ENCODE peak calls at places on chromosomes 3 and 15, in six cellular contexts. C, B, F, J, R and V are unnamed samples.

GRCh38 chr3:177525414-177525813 is 328.1 kb upstream of the TBL1XR1 start:
- DNase-seq in B (no peak), F (no peak), R (no peak), J (no peak), C (no peak), V (no peak)

GRCh38 chr3:108060331-108060730 is 30.5 kb downstream of the CD47 start:
- DNase-seq in C (no peak), R (no peak), B (no peak), J (no peak), F (no peak), V (peak)

GRCh38 chr3:158802399-158803023 is 657 bp downstream of the MFSD1 start:
- DNase-seq in B (peak), C (peak), J (no peak), R (no peak), F (no peak), V (no peak)

GRCh38 chr15:61780278-61780677 is 280.0 kb downstream of the VPS13C start:
- DNase-seq in J (no peak), B (no peak), R (no peak), F (no peak), C (no peak), V (no peak)

GRCh38 chr3:40009991-40010390 is 200.6 kb downstream of the MYRIP start:
- DNase-seq in C (no peak), J (no peak), R (no peak), F (no peak), B (no peak), V (no peak)

GRCh38 chr15:27933562-27933961 is 165.6 kb downstream of the OCA2 start:
- DNase-seq in C (no peak), R (no peak), F (no peak), J (no peak), B (no peak), V (no peak)

GRCh38 chr3:12462159-12462962 is 21.9 kb upstream of the TSEN2 start:
- DNase-seq in C (peak), F (no peak), J (no peak), R (no peak), B (no peak), V (no peak)

GRCh38 chr15:80870893-80871292 is 91.7 kb downstream of the CEMIP start:
- DNase-seq in B (no peak), J (no peak), R (no peak), C (no peak), F (no peak), V (no peak)

GRCh38 chr3:37722477-37722876 is 139.2 kb upstream of the CTDSPL start:
- DNase-seq in R (no peak), B (no peak), C (no peak), F (no peak), J (no peak), V (no peak)

GRCh38 chr3:113293348-113293747 is 82.0 kb downstream of the BOC start:
- DNase-seq in R (no peak), C (no peak), F (no peak), B (no peak), J (no peak), V (no peak)

GRCh38 chr3:169945313-169945712 is 21.3 kb upstream of the SEC62 start:
- DNase-seq in B (peak), J (no peak), R (no peak), F (no peak), C (no peak), V (no peak)

GRCh38 chr3:173599673-173600072 is 202.1 kb downstream of the NLGN1 start:
- DNase-seq in J (no peak), F (no peak), C (no peak), B (no peak), R (no peak), V (no peak)

GRCh38 chr15:48424076-48424475 is 92.8 kb downstream of the DUT start:
- DNase-seq in B (no peak), J (no peak), R (no peak), F (no peak), C (no peak), V (no peak)

GRCh38 chr15:89197503-89197971 is 23.8 kb downstream of the RLBP1 start:
- DNase-seq in J (no peak), B (no peak), F (peak), R (no peak), C (peak), V (no peak)

GRCh38 chr15:48021336-48022086 is 99.3 kb upstream of the SLC24A5 start:
- DNase-seq in J (no peak), R (no peak), F (no peak), B (no peak), C (peak), V (no peak)

GRCh38 chr3:127367593-127367992 is 79.7 kb upstream of the PRR20G start:
- DNase-seq in J (no peak), C (no peak), R (no peak), B (no peak), F (no peak), V (no peak)

GRCh38 chr15:66170042-66170441 is 83.5 kb downstream of the MEGF11 start:
- DNase-seq in B (peak), C (no peak), F (no peak), R (no peak), J (no peak), V (no peak)

GRCh38 chr3:35335703-35336102 is 303.6 kb upstream of the ARPP21 start:
- DNase-seq in R (no peak), B (no peak), F (no peak), C (no peak), J (no peak), V (no peak)

GRCh38 chr3:71056327-71056726 is 527.2 kb downstream of the FOXP1 start:
- DNase-seq in F (no peak), B (no peak), R (no peak), C (no peak), J (no peak), V (peak)

GRCh38 chr3:40243056-40243455 is 66.5 kb upstream of the EIF1B start:
- DNase-seq in J (no peak), R (no peak), C (no peak), B (no peak), F (no peak), V (no peak)

GRCh38 chr3:15295506-15295905 is 36.9 kb downstream of the SH3BP5 start:
- DNase-seq in C (no peak), R (no peak), J (no peak), B (no peak), F (no peak), V (peak)

GRCh38 chr15:40266828-40267304 is 16.0 kb downstream of the ANKRD63 start:
- DNase-seq in J (peak), R (peak), F (peak), B (no peak), C (peak), V (peak)

GRCh38 chr3:77898621-77899020 is 858.7 kb downstream of the ROBO2 start:
- DNase-seq in J (no peak), B (no peak), R (no peak), F (no peak), C (no peak), V (no peak)

GRCh38 chr3:31934018-31934417 is 47.0 kb downstream of the OSBPL10 start:
- DNase-seq in R (no peak), B (peak), F (no peak), J (no peak), C (no peak), V (no peak)

GRCh38 chr3:155243512-155243921 is 50.0 kb downstream of the STRIT1 start:
- DNase-seq in B (no peak), J (no peak), F (no peak), R (no peak), C (no peak), V (peak)

GRCh38 chr3:99783009-99783573 is 34.6 kb upstream of the CMSS1 start:
- DNase-seq in F (no peak), C (no peak), R (no peak), J (no peak), B (no peak), V (peak)

GRCh38 chr3:170307998-170308398 is 49.5 kb upstream of the SKIL start:
- DNase-seq in R (peak), B (no peak), C (peak), J (no peak), F (no peak), V (peak)

GRCh38 chr3:61828158-61828874 is 266.9 kb downstream of the PTPRG start:
- DNase-seq in C (no peak), R (no peak), B (no peak), F (no peak), J (no peak), V (peak)

GRCh38 chr15:96352594-96353377 is 22.3 kb downstream of the NR2F2 start:
- DNase-seq in F (no peak), C (no peak), R (no peak), B (no peak), J (no peak), V (peak)

GRCh38 chr15:38549222-38549621 is 15.4 kb downstream of the RASGRP1 start:
- DNase-seq in R (no peak), B (no peak), F (no peak), J (no peak), C (no peak), V (no peak)

GRCh38 chr15:38111070-38111469 is 141.6 kb upstream of the SPRED1 start:
- DNase-seq in J (no peak), B (no peak), F (no peak), C (no peak), R (no peak), V (no peak)

GRCh38 chr3:39254806-39255449 is 24.9 kb downstream of the CX3CR1 start:
- DNase-seq in B (peak), J (no peak), R (no peak), C (no peak), F (no peak), V (peak)

GRCh38 chr15:50953302-50953701 is 44.8 kb downstream of the AP4E1 start:
- DNase-seq in B (no peak), F (peak), J (no peak), C (no peak), R (no peak), V (peak)

GRCh38 chr3:69712244-69712643 is 27.0 kb upstream of the MITF start:
- DNase-seq in F (no peak), R (no peak), J (no peak), B (no peak), C (no peak), V (no peak)

GRCh38 chr3:143000525-143000924 is 845 bp upstream of the U2SURP start:
- DNase-seq in J (no peak), B (no peak), F (no peak), R (no peak), C (peak), V (no peak)

GRCh38 chr15:81111018-81111417 is 23.1 kb upstream of the CFAP161 start:
- DNase-seq in R (no peak), J (no peak), F (no peak), C (no peak), B (no peak), V (no peak)

GRCh38 chr3:103247459-103247858 is 812.6 kb downstream of the ZPLD1 start:
- DNase-seq in J (no peak), C (no peak), R (no peak), B (no peak), F (no peak), V (no peak)

GRCh38 chr3:34988296-34988695 is 651.0 kb upstream of the ARPP21 start:
- DNase-seq in B (no peak), C (no peak), R (no peak), J (no peak), F (no peak), V (no peak)

GRCh38 chr3:180002006-180002405 is 34.7 kb downstream of the PEX5L start:
- DNase-seq in B (no peak), J (no peak), C (no peak), F (no peak), R (no peak), V (no peak)

DNA sequence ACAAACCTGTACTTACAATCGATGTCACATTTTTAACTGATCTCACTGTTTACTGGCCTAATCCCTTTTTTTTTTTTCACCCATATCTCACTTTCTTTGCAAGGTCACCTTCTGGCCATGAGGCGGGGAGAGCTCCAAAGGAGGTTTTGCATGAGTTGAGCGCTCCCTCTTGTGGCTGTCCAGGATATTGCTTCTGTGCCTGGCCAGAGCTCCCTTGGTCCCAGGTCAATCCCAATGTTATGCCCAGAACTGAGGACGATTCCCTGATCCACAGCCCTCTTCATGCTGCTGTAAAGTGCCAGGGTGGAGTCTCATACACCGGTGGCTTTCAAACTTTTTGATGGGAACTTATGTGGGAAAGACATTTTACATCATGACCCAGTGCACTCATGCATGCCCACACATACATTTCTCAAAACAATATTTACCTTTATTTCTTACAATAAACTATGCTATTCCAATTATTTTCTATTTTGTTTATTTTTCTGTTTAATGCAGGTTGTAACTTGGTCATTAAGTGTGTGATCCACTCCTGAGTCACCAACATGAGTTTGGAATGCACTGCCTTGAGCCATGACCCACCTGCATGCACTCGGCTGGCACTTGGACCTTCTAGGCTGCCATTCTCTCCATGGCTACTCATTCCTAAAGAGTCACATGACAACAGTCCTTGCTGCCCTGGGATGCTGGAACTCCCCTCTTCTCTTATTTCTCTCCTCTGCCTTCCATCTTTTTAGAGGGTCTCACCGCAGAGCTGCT is 9.6 kb upstream of the SST start:
- DNase-seq in C (peak), R (peak), J (peak), B (peak), F (peak), V (peak)
- H3K4me2 ChIP-seq in C (peak), R (peak), J (no peak), B (no peak), F (no peak), V (no peak)

GRCh38 chr3:52090131-52090548 is 33.8 kb upstream of the DUSP7 start:
- DNase-seq in R (no peak), F (peak), C (peak), J (no peak), B (no peak), V (peak)

GRCh38 chr3:52087728-52088127 is 31.4 kb upstream of the DUSP7 start:
- DNase-seq in J (no peak), F (no peak), C (no peak), B (no peak), R (no peak), V (no peak)

GRCh38 chr3:52089691-52090090 is 33.3 kb upstream of the DUSP7 start:
- DNase-seq in J (no peak), R (no peak), B (no peak), F (no peak), C (no peak), V (no peak)

GRCh38 chr3:52086939-52087675 is 30.7 kb upstream of the DUSP7 start:
- DNase-seq in J (no peak), F (no peak), R (no peak), B (no peak), C (no peak), V (peak)

GRCh38 chr3:52088445-52089367 is 32.3 kb upstream of the DUSP7 start:
- DNase-seq in B (no peak), R (no peak), J (no peak), F (no peak), C (peak), V (peak)
- H3K4me2 ChIP-seq in B (no peak), R (no peak), J (no peak), F (no peak), C (peak), V (no peak)

GRCh38 chr15:49902791-49903481 is 216.1 kb downstream of the ATP8B4 start:
- DNase-seq in J (no peak), R (peak), F (no peak), C (no peak), B (no peak), V (peak)

GRCh38 chr15:49900036-49900435 is 219.0 kb downstream of the ATP8B4 start:
- DNase-seq in R (no peak), C (peak), J (no peak), F (no peak), B (no peak), V (peak)

GRCh38 chr15:49904296-49904695 is 214.7 kb downstream of the ATP8B4 start:
- DNase-seq in F (no peak), R (no peak), C (no peak), B (no peak), J (no peak), V (no peak)

GRCh38 chr15:49900836-49901235 is 218.2 kb downstream of the ATP8B4 start:
- DNase-seq in R (no peak), F (no peak), C (no peak), J (no peak), B (no peak), V (no peak)

DNA sequence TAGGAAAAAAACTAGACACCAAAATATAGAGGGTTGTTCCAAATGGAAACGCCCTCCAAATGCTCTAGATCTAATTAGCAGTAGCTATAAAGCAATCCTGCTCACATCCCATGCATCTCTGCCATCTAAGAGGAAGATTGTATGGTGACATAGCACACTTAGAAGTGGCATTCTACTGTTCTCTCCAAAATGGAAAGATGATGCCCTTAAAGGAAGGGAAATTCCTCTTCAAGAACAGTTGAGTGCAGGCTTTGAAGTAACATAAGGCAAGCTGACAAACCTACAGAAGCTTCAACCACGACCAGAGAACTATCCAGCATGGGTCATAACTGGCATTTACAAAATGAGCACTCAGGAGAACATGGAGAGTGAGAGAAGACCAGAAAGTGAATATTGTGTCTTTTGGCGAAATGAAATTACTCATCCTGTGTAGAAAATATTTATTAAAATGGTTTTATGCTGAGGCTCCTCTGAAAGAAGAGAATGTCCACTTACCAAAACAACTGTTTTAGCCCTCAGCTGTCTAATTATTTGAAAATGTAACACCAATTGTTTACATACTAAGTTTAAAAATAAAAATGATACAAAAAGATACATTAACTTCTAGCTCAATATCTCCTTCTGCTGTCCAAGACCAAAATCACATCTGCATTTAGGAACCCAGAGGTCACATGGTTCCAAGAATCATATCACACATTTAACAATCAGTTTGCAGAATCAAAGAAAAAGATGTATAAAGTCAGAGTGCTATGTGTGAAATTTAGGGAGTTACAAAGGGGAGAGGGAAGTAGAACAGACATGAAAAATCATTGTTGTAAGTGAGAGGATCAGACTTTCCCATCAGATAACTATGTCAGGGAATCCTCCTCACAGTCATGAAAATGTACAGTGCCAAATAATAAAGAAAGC is 216.9 kb downstream of the ATP8B4 start:
- DNase-seq in F (no peak), B (no peak), J (no peak), C (no peak), R (peak), V (peak)
- H3K4me2 ChIP-seq in F (no peak), B (no peak), J (no peak), C (peak), R (peak), V (peak)

GRCh38 chr3:194169595-194169994 is 33.6 kb downstream of the HES1 start:
- DNase-seq in C (no peak), J (no peak), B (no peak), R (no peak), F (no peak), V (no peak)

GRCh38 chr3:194167873-194168272 is 31.9 kb downstream of the HES1 start:
- DNase-seq in C (no peak), B (no peak), J (no peak), F (no peak), R (no peak), V (no peak)

GRCh38 chr3:194170793-194171192 is 34.8 kb downstream of the HES1 start:
- DNase-seq in J (no peak), R (no peak), B (no peak), C (no peak), F (no peak), V (no peak)

GRCh38 chr3:194167480-194167862 is 31.5 kb downstream of the HES1 start:
- DNase-seq in R (no peak), J (no peak), F (no peak), C (no peak), B (no peak), V (no peak)

DNA sequence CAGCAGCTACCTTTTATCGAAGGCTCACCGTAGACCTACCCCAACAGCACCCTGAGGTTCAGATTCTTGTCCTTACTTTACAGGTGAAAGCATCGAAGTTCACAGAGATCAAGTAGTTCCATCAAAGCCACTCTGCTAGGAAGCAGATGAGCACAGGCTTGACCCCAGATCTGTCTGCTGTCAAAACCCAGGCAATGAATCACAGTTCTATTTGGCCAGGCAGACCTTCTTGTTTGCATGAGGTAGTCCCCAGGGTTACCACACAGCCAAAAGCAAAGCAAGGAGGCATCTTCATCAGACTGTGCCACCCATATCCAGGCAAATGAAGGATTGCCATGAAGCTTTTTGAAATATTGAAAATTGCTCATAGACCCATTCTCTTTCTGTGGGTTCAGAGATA is 33.0 kb downstream of the HES1 start:
- DNase-seq in C (no peak), R (peak), B (no peak), F (no peak), J (no peak), V (no peak)
- H3K4me2 ChIP-seq in C (no peak), R (no peak), B (no peak), F (no peak), J (no peak), V (no peak)